ENCODE peak calls at places on chromosomes 13 and 19, in ten cellular contexts. I, O, F, T, K, H, R, V, U and A are unnamed samples.

GRCh38 chr13:52848455-52849190 is at the start of gene PCDH8:
- DNase-seq in F (no peak), U (peak), K (no peak), O (no peak), V (no peak), I (no peak), T (peak), R (no peak), H (no peak), A (no peak)

GRCh38 chr13:88745013-88745412 is 1073.8 kb downstream of the SLITRK5 start:
- DNase-seq in T (no peak), O (no peak), V (no peak), K (no peak), H (no peak), R (no peak), I (no peak), U (no peak), F (no peak), A (no peak)

GRCh38 chr13:42574435-42575311 is 721 bp downstream of the TNFSF11 start:
- DNase-seq in H (no peak), V (no peak), R (peak), O (no peak), U (peak), T (peak), K (no peak), I (no peak), F (no peak), A (no peak)

GRCh38 chr13:114099918-114100445 is 32.4 kb downstream of the RASA3 start:
- DNase-seq in V (no peak), U (peak), O (peak), I (no peak), H (peak), K (no peak), R (no peak), F (peak), T (peak), A (peak)

GRCh38 chr13:45849408-45849807 is 2.1 kb downstream of the SIAH3 start:
- DNase-seq in I (no peak), R (no peak), U (no peak), V (no peak), O (no peak), T (no peak), K (no peak), H (no peak), F (no peak), A (no peak)

GRCh38 chr13:44331446-44331845 is 42.2 kb upstream of the SERP2 start:
- DNase-seq in I (no peak), V (no peak), O (no peak), K (no peak), T (no peak), F (no peak), H (no peak), R (no peak), U (no peak), A (peak)

GRCh38 chr13:112657850-112658445 is 31.9 kb upstream of the ATP11A start:
- DNase-seq in R (no peak), U (no peak), T (peak), H (no peak), F (peak), V (no peak), I (no peak), O (no peak), K (no peak), A (peak)

GRCh38 chr19:41478875-41479756 is 36.2 kb downstream of the ERICH4 start:
- DNase-seq in U (no peak), V (no peak), O (no peak), K (no peak), R (no peak), F (no peak), I (no peak), T (no peak), H (no peak), A (peak)

GRCh38 chr19:42468273-42468796 is 25.6 kb upstream of the CXCL17 start:
- DNase-seq in U (no peak), R (no peak), F (peak), V (no peak), K (no peak), O (no peak), I (peak), H (peak), T (no peak), A (peak)

GRCh38 chr13:94033830-94034642 is 445.4 kb downstream of the DCT start:
- DNase-seq in K (no peak), T (no peak), R (no peak), V (no peak), F (no peak), H (no peak), O (no peak), U (no peak), I (no peak), A (no peak)

GRCh38 chr13:91247768-91248167 is 99.7 kb upstream of the MIR17HG start:
- DNase-seq in U (no peak), I (no peak), V (no peak), R (no peak), K (no peak), F (peak), O (no peak), H (no peak), T (no peak), A (no peak)

GRCh38 chr19:40254714-40255418 is 28.4 kb upstream of the CCNP start:
- DNase-seq in F (no peak), T (no peak), R (no peak), V (no peak), K (no peak), H (no peak), I (no peak), U (no peak), O (peak), A (no peak)

GRCh38 chr19:10863107-10863700 is 8.1 kb upstream of the CARM1 start:
- DNase-seq in T (peak), H (no peak), O (peak), F (no peak), R (no peak), V (no peak), I (no peak), U (no peak), K (no peak), A (peak)

GRCh38 chr13:99218969-99219368 is 18.3 kb downstream of the UBAC2 start:
- DNase-seq in K (no peak), V (no peak), I (no peak), R (no peak), T (no peak), U (no peak), O (no peak), H (peak), F (no peak), A (no peak)

GRCh38 chr13:99218545-99218944 is 17.9 kb downstream of the UBAC2 start:
- DNase-seq in R (no peak), K (no peak), H (no peak), T (no peak), O (peak), I (no peak), U (peak), V (peak), F (no peak), A (no peak)

GRCh38 chr13:99217461-99218101 is 16.9 kb downstream of the UBAC2 start:
- DNase-seq in F (no peak), V (no peak), O (peak), K (no peak), T (no peak), R (no peak), I (no peak), U (no peak), H (no peak), A (no peak)

GRCh38 chr13:99220199-99220931 is 19.7 kb downstream of the UBAC2 start:
- DNase-seq in F (no peak), V (no peak), K (no peak), U (no peak), I (no peak), T (no peak), R (no peak), H (no peak), O (no peak), A (no peak)

DNA sequence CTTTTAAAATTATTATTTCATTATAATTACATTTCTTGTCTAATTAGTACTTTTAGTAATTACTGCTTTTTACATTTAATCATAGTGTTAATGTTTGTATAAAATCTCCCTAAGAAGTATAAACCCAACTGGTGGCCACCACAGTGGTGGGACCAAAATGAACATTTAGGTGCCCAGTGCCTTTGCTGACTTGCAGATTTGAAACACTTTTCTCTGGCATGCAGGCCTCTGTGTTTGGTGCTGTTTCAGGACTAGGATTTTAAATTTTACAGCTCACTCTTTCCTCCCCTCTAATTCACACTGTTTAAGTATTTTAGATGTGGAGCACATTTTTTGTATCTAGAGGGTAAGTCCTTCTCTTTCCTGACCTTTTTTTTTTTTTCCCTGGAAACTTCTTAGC is 17.5 kb downstream of the UBAC2 start:
- DNase-seq in U (no peak), F (no peak), T (no peak), R (no peak), H (no peak), V (no peak), I (no peak), K (no peak), O (no peak), A (no peak)
- H3K4me3 ChIP-seq in U (no peak), F (no peak), T (no peak), R (no peak), H (no peak), V (no peak), I (no peak), K (no peak), O (no peak), A (no peak)

GRCh38 chr19:35931874-35932202 is 4.3 kb upstream of the LRFN3 start:
- DNase-seq in K (no peak), V (no peak), I (no peak), H (no peak), O (no peak), F (no peak), R (no peak), U (no peak), T (no peak), A (no peak)
- TF ChIP-seq CTCF in K (no peak), V (no peak), I (no peak), H (no peak), O (no peak), F (no peak), R (no peak), U (no peak), T (peak), A (no peak)

GRCh38 chr19:34677386-34678084 is at the start of gene ZNF302:
- DNase-seq in K (peak), U (peak), H (peak), F (peak), R (peak), O (peak), T (peak), I (peak), V (peak), A (peak)

GRCh38 chr19:34675919-34676318 is 1.0 kb downstream of the SCGB2B2 start:
- DNase-seq in O (no peak), K (no peak), H (no peak), F (no peak), R (no peak), V (no peak), U (no peak), T (no peak), I (no peak), A (no peak)

GRCh38 chr19:34678085-34678412 is 571 bp downstream of the ZNF302 start:
- DNase-seq in I (no peak), U (no peak), T (no peak), O (no peak), V (no peak), K (no peak), R (no peak), H (no peak), F (no peak), A (no peak)

GRCh38 chr19:34678421-34678820 is 943 bp downstream of the ZNF302 start:
- DNase-seq in T (no peak), H (no peak), F (no peak), R (no peak), I (no peak), U (no peak), K (no peak), V (no peak), O (no peak), A (no peak)

GRCh38 chr19:34676697-34677385 is at the start of gene SCGB2B2:
- DNase-seq in T (no peak), V (peak), O (peak), F (no peak), R (peak), K (no peak), U (no peak), I (no peak), H (no peak), A (no peak)
- H3K4me3 ChIP-seq in T (peak), V (peak), O (peak), F (peak), R (peak), K (peak), U (peak), I (peak), H (peak), A (peak)

DNA sequence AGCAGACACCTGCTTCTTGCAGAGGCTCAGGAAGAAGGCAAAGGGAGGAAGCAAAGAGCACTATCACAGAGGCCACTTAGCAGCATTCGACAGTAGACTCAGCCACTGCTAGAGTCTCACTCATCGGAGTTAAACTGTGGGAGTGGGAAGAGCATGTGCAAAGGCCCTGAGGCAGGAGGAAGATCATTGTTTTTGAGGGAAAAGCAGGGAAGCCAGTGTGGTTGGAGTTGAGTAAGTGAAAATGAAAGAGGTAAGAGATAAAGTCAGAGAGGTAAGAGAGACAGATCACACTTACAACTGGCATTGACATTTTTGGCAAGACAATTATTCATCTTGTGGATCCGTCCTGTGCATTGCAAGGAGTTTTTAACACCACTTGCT is 41.1 kb upstream of the CEACAM20 start:
- DNase-seq in F (no peak), O (no peak), U (no peak), V (no peak), T (no peak), R (no peak), I (no peak), H (no peak), K (no peak), A (no peak)
- TF ChIP-seq CTCF in F (no peak), O (no peak), U (no peak), V (no peak), T (no peak), R (no peak), I (no peak), H (no peak), K (no peak), A (no peak)